ENCODE peak calls at places on chromosomes 12 and 14, in four cellular contexts. U is PC-3, W is tibial nerve, S is aorta. E is an unnamed sample. For H3K36me3, the result is how much of the 10 kb centered on the place peaks cover.

GRCh38 chr12:41277019-41277770 is 89.1 kb downstream of the PDZRN4 start:
- DNase-seq in U (peak), W (no peak), S (no peak), E (no peak)

GRCh38 chr12:69044887-69045286 is 111.9 kb upstream of the CPM start:
- DNase-seq in U (no peak), W (no peak), S (no peak), E (no peak)

GRCh38 chr14:95220663-95221231 is 63.4 kb upstream of the DICER1 start:
- DNase-seq in U (no peak), W (no peak), S (no peak), E (no peak)

GRCh38 chr14:21734457-21735074 is 60.9 kb upstream of the OR4E1 start:
- DNase-seq in U (peak), W (no peak), S (no peak), E (no peak)

GRCh38 chr14:55071051-55071450 is 19.6 kb downstream of the MAPK1IP1L start:
- DNase-seq in U (no peak), W (no peak), S (no peak), E (no peak)

GRCh38 chr14:100593751-100594624 is 6.8 kb upstream of the BEGAIN start:
- DNase-seq in U (no peak), W (no peak), S (peak), E (no peak)

GRCh38 chr14:98240396-98240795 is 1031.6 kb downstream of the BCL11B start:
- DNase-seq in U (no peak), W (no peak), S (no peak), E (no peak)

GRCh38 chr12:88559772-88560171 is 20.5 kb downstream of the KITLG start:
- DNase-seq in U (no peak), W (no peak), S (no peak), E (no peak)

GRCh38 chr12:49336645-49337584 is at the start of gene C1QL4:
- DNase-seq in U (peak), W (peak), S (peak), E (peak)

GRCh38 chr12:42742691-42743090 is 153.1 kb upstream of the PRICKLE1 start:
- DNase-seq in U (peak), W (no peak), S (no peak), E (no peak)

GRCh38 chr14:27002179-27002578 is 404.3 kb upstream of the NOVA1 start:
- DNase-seq in U (no peak), W (no peak), S (no peak), E (no peak)

GRCh38 chr12:42144174-42144423 is 575 bp downstream of the GXYLT1 start:
- DNase-seq in U (no peak), W (no peak), S (no peak), E (no peak)

GRCh38 chr14:38310420-38310995 is 54.6 kb upstream of the CLEC14A start:
- DNase-seq in U (no peak), W (no peak), S (no peak), E (no peak)

GRCh38 chr14:81331229-81332026 is 68.7 kb downstream of the STON2 start:
- DNase-seq in U (no peak), W (no peak), S (no peak), E (no peak)

GRCh38 chr12:120722784-120723183 is 2.8 kb upstream of the ACADS start:
- DNase-seq in U (no peak), W (no peak), S (no peak), E (no peak)

GRCh38 chr12:120719496-120720233 is 6.0 kb upstream of the ACADS start:
- DNase-seq in U (no peak), W (no peak), S (no peak), E (no peak)

GRCh38 chr12:120720972-120721801 is 4.4 kb upstream of the ACADS start:
- DNase-seq in U (no peak), W (no peak), S (no peak), E (no peak)

GRCh38 chr12:120720234-120720968 is 5.2 kb upstream of the ACADS start:
- DNase-seq in U (peak), W (no peak), S (no peak), E (no peak)

GRCh38 chr12:120721866-120722265 is 3.8 kb upstream of the ACADS start:
- DNase-seq in U (no peak), W (no peak), S (no peak), E (no peak)
- H3K36me3 ChIP-seq in U (under half), W (half or more), S (under half), E (under half)

GRCh38 chr12:2919249-2919648 is 28.6 kb downstream of the TULP3 start:
- DNase-seq in U (no peak), W (no peak), S (no peak), E (no peak)

GRCh38 chr12:2924019-2924418 is 33.3 kb downstream of the TULP3 start:
- DNase-seq in U (peak), W (no peak), S (no peak), E (no peak)

GRCh38 chr12:2925322-2925995 is 33.7 kb upstream of the TEAD4 start:
- DNase-seq in U (peak), W (no peak), S (no peak), E (no peak)

GRCh38 chr12:2922329-2922728 is 31.6 kb downstream of the TULP3 start:
- DNase-seq in U (no peak), W (no peak), S (no peak), E (no peak)
- H3K36me3 ChIP-seq in U (under half), W (half or more), S (under half), E (under half)

GRCh38 chr14:71029236-71029781 is 122.0 kb downstream of the PCNX1 start:
- DNase-seq in U (no peak), W (no peak), S (no peak), E (no peak)
- H3K36me3 ChIP-seq in U (under half), W (half or more), S (under half), E (under half)

GRCh38 chr14:105952222-105952621 is 425.8 kb downstream of the TMEM121 start:
- DNase-seq in U (no peak), W (no peak), S (no peak), E (no peak)
- H3K36me3 ChIP-seq in U (under half), W (under half), S (under half), E (under half)

DNA sequence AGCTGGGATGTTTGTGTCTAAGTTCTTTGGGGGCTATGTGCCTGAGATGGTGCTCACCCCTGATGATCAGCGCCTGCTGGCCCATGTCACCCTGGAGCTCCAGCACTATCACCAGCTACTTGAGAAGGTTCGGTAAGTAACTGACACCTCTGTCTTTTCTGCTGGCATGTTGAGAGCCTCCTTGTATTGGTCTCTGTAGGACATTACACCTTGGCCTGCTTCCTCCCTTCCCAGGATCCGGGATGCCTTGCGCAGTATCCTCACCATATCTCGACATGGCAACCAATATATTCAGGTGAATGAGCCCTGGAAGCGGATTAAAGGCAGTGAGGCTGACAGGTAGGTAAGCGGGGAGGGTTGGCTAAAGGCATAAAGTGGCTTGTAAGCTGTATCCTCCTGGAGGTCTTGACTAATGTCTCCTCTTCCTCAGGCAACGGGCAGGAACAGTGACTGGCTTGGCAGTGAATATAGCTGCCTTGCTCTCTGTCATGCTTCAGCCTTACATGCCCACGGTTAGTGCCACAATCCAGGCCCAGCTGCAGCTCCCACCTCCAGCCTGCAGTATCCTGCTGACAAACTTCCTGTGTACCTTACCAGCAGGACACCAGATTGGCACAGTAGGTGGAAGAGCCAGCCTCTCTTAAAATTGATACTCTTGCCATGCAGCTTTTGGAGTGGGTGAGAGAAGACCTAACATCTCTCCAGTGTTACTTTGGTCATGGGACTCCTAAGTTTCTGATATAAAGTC is 5.4 kb downstream of the DDIT3 start:
- DNase-seq in U (no peak), W (no peak), S (no peak), E (no peak)
- H3K36me3 ChIP-seq in U (half or more), W (half or more), S (under half), E (under half)

E was measured in GM06990.